ENCODE peak calls at places on chromosome 16, in five cellular contexts. One of them, this sample, is unnamed.
A peak's percentile ranks its signal among the peaks of the same experiment; 100 is the strongest.

GRCh38 chr16:86410076-86410475 is 100.3 kb upstream of the FOXF1 start:
- DNase-seq in GM23338: no peak
- DNase-seq in H54: no peak
- DNase-seq in adrenal gland: no peak
- DNase-seq in stimulated activated CD4-positive, alpha-beta T cell treated with anti-CD3 and anti-CD28 coated beads, Interleukin-2, amount 100 ng/mL, for 48 hours: no peak
- DNase-seq in this sample: no peak

GRCh38 chr16:74455619-74456289 is 34.5 kb upstream of the CLEC18B start:
- DNase-seq in GM23338: no peak
- DNase-seq in H54: no peak
- DNase-seq in adrenal gland: no peak
- DNase-seq in stimulated activated CD4-positive, alpha-beta T cell treated with anti-CD3 and anti-CD28 coated beads, Interleukin-2, amount 100 ng/mL, for 48 hours: no peak
- DNase-seq in this sample: no peak

GRCh38 chr16:73015612-73016487 is 32.1 kb downstream of the ZFHX3 start:
- DNase-seq in GM23338: no peak
- DNase-seq in H54: no peak
- DNase-seq in adrenal gland: no peak
- DNase-seq in stimulated activated CD4-positive, alpha-beta T cell treated with anti-CD3 and anti-CD28 coated beads, Interleukin-2, amount 100 ng/mL, for 48 hours: no peak
- DNase-seq in this sample: no peak

GRCh38 chr16:27999687-28000086 is 63.8 kb downstream of the GSG1L start:
- DNase-seq in GM23338: no peak
- DNase-seq in H54: no peak
- DNase-seq in adrenal gland: no peak
- DNase-seq in stimulated activated CD4-positive, alpha-beta T cell treated with anti-CD3 and anti-CD28 coated beads, Interleukin-2, amount 100 ng/mL, for 48 hours: no peak
- DNase-seq in this sample: no peak

GRCh38 chr16:87570938-87571867 is 31.1 kb upstream of the JPH3 start:
- DNase-seq in GM23338: peak; percentile 89
- DNase-seq in H54: no peak
- DNase-seq in adrenal gland: peak; percentile 51
- DNase-seq in stimulated activated CD4-positive, alpha-beta T cell treated with anti-CD3 and anti-CD28 coated beads, Interleukin-2, amount 100 ng/mL, for 48 hours: no peak
- DNase-seq in this sample: no peak

GRCh38 chr16:67928561-67929364 is 2.9 kb downstream of the CTRL start:
- DNase-seq in GM23338: peak; percentile 89
- DNase-seq in H54: peak; percentile 53
- DNase-seq in adrenal gland: peak; percentile 76
- DNase-seq in stimulated activated CD4-positive, alpha-beta T cell treated with anti-CD3 and anti-CD28 coated beads, Interleukin-2, amount 100 ng/mL, for 48 hours: peak; percentile 72
- DNase-seq in this sample: peak; percentile 29

GRCh38 chr16:24736758-24737157 is 7.3 kb downstream of the TNRC6A start:
- DNase-seq in GM23338: no peak
- DNase-seq in H54: no peak
- DNase-seq in adrenal gland: no peak
- DNase-seq in stimulated activated CD4-positive, alpha-beta T cell treated with anti-CD3 and anti-CD28 coated beads, Interleukin-2, amount 100 ng/mL, for 48 hours: no peak
- DNase-seq in this sample: no peak

GRCh38 chr16:56880685-56881084 is 15.7 kb downstream of the SLC12A3 start:
- DNase-seq in GM23338: no peak
- DNase-seq in H54: no peak
- DNase-seq in adrenal gland: no peak
- DNase-seq in stimulated activated CD4-positive, alpha-beta T cell treated with anti-CD3 and anti-CD28 coated beads, Interleukin-2, amount 100 ng/mL, for 48 hours: no peak
- DNase-seq in this sample: no peak

GRCh38 chr16:12201216-12201615 is 224.7 kb downstream of the SNX29 start:
- DNase-seq in GM23338: no peak
- DNase-seq in H54: no peak
- DNase-seq in adrenal gland: no peak
- DNase-seq in stimulated activated CD4-positive, alpha-beta T cell treated with anti-CD3 and anti-CD28 coated beads, Interleukin-2, amount 100 ng/mL, for 48 hours: no peak
- DNase-seq in this sample: no peak

GRCh38 chr16:49282690-49283375 is 1.2 kb upstream of the CBLN1 start:
- DNase-seq in GM23338: peak; percentile 85
- DNase-seq in H54: no peak
- DNase-seq in adrenal gland: peak; percentile 21
- DNase-seq in stimulated activated CD4-positive, alpha-beta T cell treated with anti-CD3 and anti-CD28 coated beads, Interleukin-2, amount 100 ng/mL, for 48 hours: no peak
- DNase-seq in this sample: peak; percentile 26

GRCh38 chr16:86231321-86231995 is 278.9 kb upstream of the FOXF1 start:
- DNase-seq in GM23338: no peak
- DNase-seq in H54: no peak
- DNase-seq in adrenal gland: no peak
- DNase-seq in stimulated activated CD4-positive, alpha-beta T cell treated with anti-CD3 and anti-CD28 coated beads, Interleukin-2, amount 100 ng/mL, for 48 hours: no peak
- DNase-seq in this sample: no peak

GRCh38 chr16:1146409-1146808 is 6.5 kb upstream of the CACNA1H start:
- DNase-seq in GM23338: peak; percentile 67
- DNase-seq in H54: no peak
- DNase-seq in adrenal gland: no peak
- DNase-seq in stimulated activated CD4-positive, alpha-beta T cell treated with anti-CD3 and anti-CD28 coated beads, Interleukin-2, amount 100 ng/mL, for 48 hours: no peak
- DNase-seq in this sample: no peak

GRCh38 chr16:70552675-70553074 is 29.1 kb downstream of the SF3B3 start:
- DNase-seq in GM23338: no peak
- DNase-seq in H54: no peak
- DNase-seq in adrenal gland: no peak
- DNase-seq in stimulated activated CD4-positive, alpha-beta T cell treated with anti-CD3 and anti-CD28 coated beads, Interleukin-2, amount 100 ng/mL, for 48 hours: no peak
- DNase-seq in this sample: no peak

GRCh38 chr16:79595916-79596450 is 4.6 kb downstream of the MAF start:
- DNase-seq in GM23338: no peak
- DNase-seq in H54: no peak
- DNase-seq in adrenal gland: no peak
- DNase-seq in stimulated activated CD4-positive, alpha-beta T cell treated with anti-CD3 and anti-CD28 coated beads, Interleukin-2, amount 100 ng/mL, for 48 hours: no peak
- DNase-seq in this sample: no peak

GRCh38 chr16:85470873-85471272 is 142.2 kb upstream of the GSE1 start:
- DNase-seq in GM23338: no peak
- DNase-seq in H54: no peak
- DNase-seq in adrenal gland: no peak
- DNase-seq in stimulated activated CD4-positive, alpha-beta T cell treated with anti-CD3 and anti-CD28 coated beads, Interleukin-2, amount 100 ng/mL, for 48 hours: no peak
- DNase-seq in this sample: no peak

GRCh38 chr16:31149894-31150890 is at the start of gene PRSS36:
- DNase-seq in GM23338: peak; percentile 24
- DNase-seq in H54: no peak
- DNase-seq in adrenal gland: no peak
- DNase-seq in stimulated activated CD4-positive, alpha-beta T cell treated with anti-CD3 and anti-CD28 coated beads, Interleukin-2, amount 100 ng/mL, for 48 hours: no peak
- DNase-seq in this sample: no peak

GRCh38 chr16:10039220-10040096 is 142.8 kb downstream of the GRIN2A start:
- DNase-seq in GM23338: peak; percentile 75
- DNase-seq in H54: no peak
- DNase-seq in adrenal gland: no peak
- DNase-seq in stimulated activated CD4-positive, alpha-beta T cell treated with anti-CD3 and anti-CD28 coated beads, Interleukin-2, amount 100 ng/mL, for 48 hours: no peak
- DNase-seq in this sample: no peak

This sample was measured in NCI-H2227 treated with DMSO at 0.1 percent for 48 hours.